ENCODE peak calls at places on chromosomes 4 and X, in five cellular contexts. O is bronchial epithelial cell, Z is endothelial cell, Y is brain microvascular endothelial cell, G is fibroblast of lung. N is an unnamed sample.

GRCh38 chr4:124641715-124642380 is 70.7 kb downstream of the ANKRD50 start:
- DNase-seq in O (peak; percentile 98), Z (no peak), Y (peak; percentile 88), G (peak; percentile 91), N (peak; percentile 94)

GRCh38 chrX:67338262-67338661 is 205.6 kb upstream of the AR start:
- DNase-seq in O (no peak), Z (no peak), Y (no peak), G (no peak), N (no peak)

GRCh38 chr4:2186133-2186864 is 55.6 kb downstream of the HAUS3 start:
- DNase-seq in O (peak; percentile 61), Z (peak; percentile 17), Y (no peak), G (peak; percentile 27), N (peak; percentile 70)

GRCh38 chr4:121140712-121141111 is 23.4 kb downstream of the TNIP3 start:
- DNase-seq in O (no peak), Z (no peak), Y (peak; percentile 86), G (peak; percentile 94), N (no peak)

GRCh38 chr4:66572949-66573348 is 902.7 kb upstream of the EPHA5 start:
- DNase-seq in O (peak; percentile 53), Z (no peak), Y (peak; percentile 70), G (peak; percentile 97), N (peak; percentile 32)

GRCh38 chrX:43655961-43656494 is at the start of gene MAOA:
- DNase-seq in O (peak; percentile 50), Z (peak; percentile 12), Y (no peak), G (no peak), N (peak; percentile 73)

GRCh38 chrX:10235851-10236250 is 79.1 kb downstream of the CLCN4 start:
- DNase-seq in O (no peak), Z (no peak), Y (peak; percentile 49), G (peak; percentile 91), N (no peak)

GRCh38 chr4:138045036-138045435 is 197.1 kb downstream of the SLC7A11 start:
- DNase-seq in O (peak; percentile 85), Z (no peak), Y (no peak), G (no peak), N (peak; percentile 43)

GRCh38 chr4:48490680-48491513 is 845 bp downstream of the ZAR1 start:
- DNase-seq in O (no peak), Z (no peak), Y (no peak), G (no peak), N (no peak)

GRCh38 chrX:76657499-76657898 is 230.0 kb downstream of the MAGEE1 start:
- DNase-seq in O (no peak), Z (no peak), Y (no peak), G (no peak), N (no peak)

GRCh38 chrX:136162827-136163427 is 15.6 kb downstream of the FHL1 start:
- DNase-seq in O (peak; percentile 48), Z (peak; percentile 58), Y (peak; percentile 38), G (peak; percentile 42), N (peak; percentile 70)

GRCh38 chr4:171813195-171813955 is at the start of gene GALNTL6:
- DNase-seq in O (no peak), Z (peak; percentile 33), Y (no peak), G (peak; percentile 17), N (no peak)

GRCh38 chr4:147984065-147984777 is 252.3 kb downstream of the ARHGAP10 start:
- DNase-seq in O (peak; percentile 29), Z (peak; percentile 52), Y (peak; percentile 41), G (peak; percentile 30), N (peak; percentile 59)

GRCh38 chr4:69308634-69309033 is 28.4 kb downstream of the UGT2B28 start:
- DNase-seq in O (peak; percentile 7), Z (no peak), Y (no peak), G (no peak), N (no peak)

GRCh38 chr4:81666491-81666890 is 194.8 kb upstream of the RASGEF1B start:
- DNase-seq in O (no peak), Z (no peak), Y (no peak), G (no peak), N (no peak)

GRCh38 chr4:112069110-112069509 is 76.1 kb upstream of the FAM241A start:
- DNase-seq in O (peak; percentile 68), Z (no peak), Y (no peak), G (peak; percentile 14), N (peak; percentile 36)

GRCh38 chr4:41044165-41044564 is 170.2 kb downstream of the APBB2 start:
- DNase-seq in O (peak; percentile 29), Z (no peak), Y (no peak), G (no peak), N (no peak)

GRCh38 chr4:102843938-102844337 is 16.6 kb upstream of the UBE2D3 start:
- DNase-seq in O (no peak), Z (no peak), Y (no peak), G (no peak), N (no peak)

GRCh38 chr4:151627491-151627890 is 133.3 kb downstream of the GATB start:
- DNase-seq in O (peak; percentile 73), Z (no peak), Y (no peak), G (peak; percentile 18), N (peak; percentile 20)

GRCh38 chr4:161256172-161256571 is 907.6 kb downstream of the FSTL5 start:
- DNase-seq in O (no peak), Z (no peak), Y (no peak), G (peak; percentile 1), N (no peak)

GRCh38 chr4:67881226-67881625 is 2.6 kb downstream of the TMPRSS11D start:
- DNase-seq in O (no peak), Z (no peak), Y (no peak), G (no peak), N (no peak)

GRCh38 chr4:168612435-168613139 is 115.7 kb downstream of the PALLD start:
- DNase-seq in O (peak; percentile 75), Z (no peak), Y (peak; percentile 57), G (peak; percentile 77), N (peak; percentile 79)

GRCh38 chrX:105882581-105883275 is 60.4 kb downstream of the NRK start:
- DNase-seq in O (peak; percentile 2), Z (no peak), Y (peak; percentile 33), G (peak; percentile 28), N (peak; percentile 26)

GRCh38 chr4:107478327-107478946 is 241.6 kb downstream of the PAPSS1 start:
- DNase-seq in O (no peak), Z (no peak), Y (no peak), G (no peak), N (no peak)

GRCh38 chr4:73248416-73248815 is 10.2 kb downstream of the ANKRD17 start:
- DNase-seq in O (no peak), Z (no peak), Y (no peak), G (no peak), N (no peak)

GRCh38 chrX:129980043-129980442 is 2.4 kb upstream of the BCORL1 start:
- DNase-seq in O (no peak), Z (no peak), Y (no peak), G (no peak), N (no peak)

GRCh38 chr4:182647901-182648300 is 269.3 kb downstream of the DCTD start:
- DNase-seq in O (no peak), Z (no peak), Y (no peak), G (no peak), N (no peak)

GRCh38 chr4:85420831-85421230 is 54.1 kb upstream of the ARHGAP24 start:
- DNase-seq in O (no peak), Z (no peak), Y (no peak), G (no peak), N (no peak)

GRCh38 chrX:118513120-118513899 is 17.7 kb downstream of the DOCK11 start:
- DNase-seq in O (no peak), Z (no peak), Y (no peak), G (peak; percentile 36), N (no peak)

GRCh38 chr4:67480810-67481209 is 64.5 kb downstream of the CENPC start:
- DNase-seq in O (no peak), Z (no peak), Y (no peak), G (no peak), N (no peak)

GRCh38 chrX:13469963-13470679 is 99.3 kb upstream of the EGFL6 start:
- DNase-seq in O (peak; percentile 72), Z (no peak), Y (peak; percentile 6), G (peak; percentile 73), N (peak; percentile 59)

GRCh38 chr4:37661643-37662221 is 24.4 kb downstream of the RELL1 start:
- DNase-seq in O (no peak), Z (no peak), Y (peak; percentile 23), G (peak; percentile 79), N (peak; percentile 29)

GRCh38 chr4:32472918-32473317 is 1752.7 kb downstream of the PCDH7 start:
- DNase-seq in O (peak; percentile 13), Z (no peak), Y (no peak), G (no peak), N (peak; percentile 1)

GRCh38 chr4:186074189-186074588 is 5.2 kb downstream of the TLR3 start:
- DNase-seq in O (no peak), Z (no peak), Y (no peak), G (no peak), N (no peak)

GRCh38 chr4:186067757-186068385 is 1.1 kb upstream of the TLR3 start:
- DNase-seq in O (peak; percentile 61), Z (peak; percentile 24), Y (peak; percentile 58), G (peak; percentile 28), N (peak; percentile 72)

GRCh38 chr4:186068581-186069402 is at the start of gene TLR3:
- DNase-seq in O (peak; percentile 38), Z (no peak), Y (peak; percentile 20), G (peak; percentile 34), N (peak; percentile 52)

GRCh38 chr4:186069734-186070133 is 778 bp downstream of the TLR3 start:
- DNase-seq in O (no peak), Z (no peak), Y (no peak), G (no peak), N (peak; percentile 30)

DNA sequence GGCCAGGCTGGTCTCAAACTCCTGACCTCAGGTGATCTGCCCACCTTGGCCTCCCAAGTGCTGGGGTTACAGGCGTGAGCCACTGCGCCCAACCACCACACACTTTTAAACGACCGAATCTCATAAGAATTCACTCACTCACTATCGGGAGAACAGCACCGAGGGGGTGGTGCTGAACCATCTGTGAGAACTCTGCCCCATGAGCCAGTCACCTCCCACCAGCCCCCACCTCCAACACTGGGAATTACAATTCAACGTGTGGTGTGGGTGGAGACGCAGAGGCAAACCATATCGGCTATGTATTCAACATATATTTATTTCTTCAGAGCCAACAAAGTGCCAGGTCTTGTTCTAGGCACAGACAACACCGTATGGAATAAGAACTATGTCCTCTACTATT is 3.6 kb downstream of the TLR3 start:
- DNase-seq in O (no peak), Z (no peak), Y (no peak), G (no peak), N (no peak)
- TF ChIP-seq CTCF in O (no peak), Z (no peak), Y (no peak), G (no peak), N (no peak)

GRCh38 chrX:145817666-145818521 is at the start of gene SLITRK2:
- DNase-seq in O (no peak), Z (peak; percentile 6), Y (no peak), G (no peak), N (no peak)
- TF ChIP-seq CTCF in O (no peak), Z (no peak), Y (no peak), G (no peak), N (no peak)

DNA sequence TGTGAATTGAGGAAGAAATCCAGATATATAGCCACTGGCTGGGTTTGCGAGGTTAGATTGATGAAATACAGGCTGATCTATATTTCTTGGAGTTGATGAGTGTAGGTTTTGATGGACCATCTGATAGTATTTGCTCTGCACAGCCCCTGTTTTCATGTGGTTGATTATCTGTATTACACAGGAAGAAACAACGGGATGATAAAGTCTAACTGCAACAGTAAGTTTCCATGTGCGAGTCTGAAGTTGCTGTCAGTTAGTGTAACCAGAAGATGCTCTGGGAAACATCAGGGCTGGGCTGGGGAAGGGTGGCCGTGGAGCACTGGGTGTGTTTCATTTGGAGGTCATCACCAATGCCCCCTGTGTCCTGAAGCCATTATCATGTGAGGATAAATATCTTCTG is 148.4 kb upstream of the SFRP2 start:
- DNase-seq in O (no peak), Z (no peak), Y (no peak), G (no peak), N (no peak)
- TF ChIP-seq CTCF in O (no peak), Z (no peak), Y (no peak), G (no peak), N (no peak)

GRCh38 chrX:37825225-37825842 is 22.0 kb downstream of the DYNLT3 start:
- DNase-seq in O (peak; percentile 23), Z (peak; percentile 28), Y (peak; percentile 35), G (no peak), N (peak; percentile 59)
- TF ChIP-seq CTCF in O (peak; percentile 66), Z (peak; percentile 72), Y (peak; percentile 85), G (peak; percentile 75), N (peak; percentile 88)